ENCODE peak calls at places on chromosome 9, in ten cellular contexts. J is HCT116, N is transverse colon, G is Panc1, A is GM12892, E is breast epithelium, V is endothelial cell of umbilical vein, K is GM23338, T is upper lobe of left lung, M is GM12891. U is an unnamed sample.

GRCh38 chr9:117448066-117448465 is 33.2 kb upstream of the ASTN2 start:
- DNase-seq in J (no peak), N (no peak), G (no peak), A (no peak), E (no peak), V (no peak), K (peak; percentile 70), T (no peak), M (no peak), U (no peak)

GRCh38 chr9:95584176-95584575 is 67.4 kb upstream of the PTCH1 start:
- DNase-seq in J (no peak), N (no peak), G (no peak), A (no peak), E (no peak), V (no peak), K (no peak), T (no peak), M (no peak), U (no peak)

GRCh38 chr9:84002344-84002743 is 21.7 kb downstream of the RMI1 start:
- DNase-seq in J (no peak), N (no peak), G (no peak), A (no peak), E (no peak), V (peak; percentile 35), K (no peak), T (no peak), M (no peak), U (no peak)

GRCh38 chr9:110926828-110927227 is 111.4 kb downstream of the LPAR1 start:
- DNase-seq in J (no peak), N (peak; percentile 20), G (no peak), A (no peak), E (no peak), V (no peak), K (no peak), T (no peak), M (no peak), U (no peak)

GRCh38 chr9:91117959-91118651 is 243.6 kb downstream of the AUH start:
- DNase-seq in J (no peak), N (peak; percentile 86), G (no peak), A (no peak), E (no peak), V (peak; percentile 32), K (peak; percentile 84), T (peak; percentile 96), M (no peak), U (no peak)

GRCh38 chr9:110095238-110095637 is 112.7 kb downstream of the C9orf152 start:
- DNase-seq in J (no peak), N (no peak), G (no peak), A (no peak), E (no peak), V (no peak), K (no peak), T (no peak), M (no peak), U (no peak)

GRCh38 chr9:89738137-89738932 is 133.5 kb downstream of the GADD45G start:
- DNase-seq in J (no peak), N (no peak), G (no peak), A (no peak), E (no peak), V (no peak), K (peak; percentile 31), T (no peak), M (no peak), U (no peak)

GRCh38 chr9:71783120-71783523 is 14.8 kb upstream of the CEMIP2 start:
- DNase-seq in J (no peak), N (peak; percentile 69), G (no peak), A (no peak), E (no peak), V (no peak), K (no peak), T (peak; percentile 38), M (no peak), U (no peak)

GRCh38 chr9:4237748-4238511 is 61.9 kb downstream of the GLIS3 start:
- DNase-seq in J (no peak), N (no peak), G (no peak), A (no peak), E (no peak), V (no peak), K (peak; percentile 57), T (no peak), M (no peak), U (no peak)

GRCh38 chr9:36218411-36218901 is 27.7 kb downstream of the CLTA start:
- DNase-seq in J (no peak), N (no peak), G (no peak), A (no peak), E (no peak), V (no peak), K (no peak), T (no peak), M (no peak), U (no peak)

GRCh38 chr9:119368179-119368578 is 1.1 kb downstream of the BRINP1 start:
- DNase-seq in J (no peak), N (no peak), G (no peak), A (no peak), E (no peak), V (no peak), K (peak; percentile 29), T (no peak), M (no peak), U (no peak)

GRCh38 chr9:96219615-96220257 is 82.2 kb downstream of the HSD17B3 start:
- DNase-seq in J (no peak), N (peak; percentile 35), G (no peak), A (peak; percentile 37), E (no peak), V (peak; percentile 18), K (peak; percentile 71), T (peak; percentile 89), M (no peak), U (no peak)

GRCh38 chr9:14769235-14769580 is 46.7 kb upstream of the CER1 start:
- DNase-seq in J (peak; percentile 10), N (no peak), G (peak; percentile 10), A (no peak), E (no peak), V (peak; percentile 80), K (peak; percentile 72), T (no peak), M (no peak), U (peak; percentile 1)

GRCh38 chr9:123389698-123390097 is 33.7 kb downstream of the CRB2 start:
- DNase-seq in J (no peak), N (no peak), G (no peak), A (no peak), E (no peak), V (no peak), K (no peak), T (no peak), M (no peak), U (no peak)
- TF ChIP-seq POLR2AphosphoS5 in J (no peak), N (no peak), G (no peak), A (no peak), E (no peak), V (no peak), K (no peak), T (no peak), M (no peak), U (no peak)

GRCh38 chr9:114343471-114344187 is 14.0 kb downstream of the ORM2 start:
- DNase-seq in J (no peak), N (no peak), G (no peak), A (no peak), E (no peak), V (no peak), K (no peak), T (no peak), M (no peak), U (no peak)

GRCh38 chr9:114342755-114343440 is 13.2 kb downstream of the ORM2 start:
- DNase-seq in J (no peak), N (no peak), G (no peak), A (no peak), E (no peak), V (no peak), K (no peak), T (no peak), M (no peak), U (no peak)

GRCh38 chr9:114339130-114339908 is 9.7 kb downstream of the ORM2 start:
- DNase-seq in J (no peak), N (peak; percentile 53), G (peak; percentile 7), A (peak; percentile 71), E (no peak), V (peak; percentile 29), K (peak; percentile 79), T (peak; percentile 88), M (peak; percentile 65), U (peak; percentile 35)

GRCh38 chr9:114341991-114342390 is 12.3 kb downstream of the ORM2 start:
- DNase-seq in J (no peak), N (no peak), G (no peak), A (no peak), E (no peak), V (no peak), K (no peak), T (no peak), M (no peak), U (no peak)

GRCh38 chr9:114341152-114341830 is 11.6 kb downstream of the ORM2 start:
- DNase-seq in J (no peak), N (no peak), G (no peak), A (no peak), E (no peak), V (no peak), K (no peak), T (no peak), M (no peak), U (no peak)
- TF ChIP-seq POLR2AphosphoS5 in J (no peak), N (no peak), G (no peak), A (peak; percentile 31), E (no peak), V (no peak), K (no peak), T (no peak), M (no peak), U (no peak)

GRCh38 chr9:127500862-127501261 is 49.6 kb downstream of the LRSAM1 start:
- DNase-seq in J (no peak), N (no peak), G (no peak), A (no peak), E (no peak), V (no peak), K (no peak), T (no peak), M (no peak), U (no peak)

GRCh38 chr9:127501821-127502343 is 50.6 kb downstream of the LRSAM1 start:
- DNase-seq in J (no peak), N (no peak), G (no peak), A (no peak), E (no peak), V (no peak), K (no peak), T (peak; percentile 79), M (no peak), U (no peak)

GRCh38 chr9:127503947-127504886 is 52.9 kb downstream of the LRSAM1 start:
- DNase-seq in J (peak; percentile 62), N (peak; percentile 87), G (no peak), A (peak; percentile 59), E (peak; percentile 88), V (peak; percentile 75), K (peak; percentile 93), T (peak; percentile 93), M (peak; percentile 74), U (peak; percentile 80)

GRCh38 chr9:127503379-127503921 is 52.1 kb downstream of the LRSAM1 start:
- DNase-seq in J (no peak), N (no peak), G (no peak), A (no peak), E (no peak), V (no peak), K (no peak), T (no peak), M (no peak), U (no peak)

GRCh38 chr9:127502706-127503378 is 51.5 kb downstream of the LRSAM1 start:
- DNase-seq in J (no peak), N (no peak), G (no peak), A (no peak), E (no peak), V (no peak), K (no peak), T (peak; percentile 78), M (no peak), U (no peak)
- TF ChIP-seq POLR2AphosphoS5 in J (no peak), N (no peak), G (no peak), A (no peak), E (no peak), V (no peak), K (no peak), T (no peak), M (no peak), U (no peak)

GRCh38 chr9:134378901-134379338 is 52.7 kb downstream of the RXRA start:
- DNase-seq in J (peak; percentile 37), N (peak; percentile 67), G (no peak), A (no peak), E (no peak), V (no peak), K (no peak), T (no peak), M (no peak), U (no peak)
- TF ChIP-seq POLR2AphosphoS5 in J (no peak), N (no peak), G (no peak), A (no peak), E (no peak), V (no peak), K (no peak), T (peak; percentile 78), M (no peak), U (no peak)

U was measured in HL-60.